ENCODE peak calls at places on chromosomes 16 and 17, in ten cellular contexts. V, Z, C, P, I, E, Y, U, H and K are unnamed samples.

GRCh38 chr17:31115168-31115567 is 20.4 kb downstream of the NF1 start:
- DNase-seq in I (no peak), Y (no peak), V (no peak), P (no peak), Z (no peak), E (no peak), C (no peak), H (no peak), U (no peak), K (peak)

GRCh38 chr16:79009911-79010310 is 590.6 kb downstream of the MAF start:
- DNase-seq in P (no peak), V (no peak), U (no peak), Y (no peak), I (no peak), H (no peak), E (no peak), Z (no peak), C (no peak), K (no peak)

GRCh38 chr16:53678756-53679334 is 24.8 kb downstream of the RPGRIP1L start:
- DNase-seq in C (no peak), H (no peak), Y (no peak), E (no peak), P (no peak), I (no peak), U (no peak), V (no peak), Z (no peak), K (no peak)

GRCh38 chr16:8641671-8642070 is 20.2 kb downstream of the METTL22 start:
- DNase-seq in U (no peak), C (no peak), V (no peak), I (no peak), Y (no peak), E (no peak), H (no peak), Z (no peak), P (no peak), K (no peak)

GRCh38 chr16:59950431-59950830 is 1216.3 kb upstream of the GOT2 start:
- DNase-seq in P (no peak), U (no peak), C (no peak), Y (no peak), Z (no peak), H (no peak), E (no peak), V (no peak), I (no peak), K (no peak)

GRCh38 chr17:73546770-73547345 is 97.4 kb downstream of the SDK2 start:
- DNase-seq in I (no peak), P (peak), Y (peak), U (no peak), H (peak), E (peak), C (peak), Z (peak), V (peak), K (no peak)

GRCh38 chr17:15271731-15272130 is 6.6 kb upstream of the PMP22 start:
- DNase-seq in V (no peak), I (no peak), U (no peak), Y (no peak), H (no peak), C (no peak), E (no peak), Z (no peak), P (no peak), K (no peak)

GRCh38 chr16:73204359-73205152 is 156.6 kb upstream of the ZFHX3 start:
- DNase-seq in Y (no peak), I (no peak), V (no peak), C (no peak), H (no peak), Z (no peak), P (no peak), E (no peak), U (no peak), K (no peak)

GRCh38 chr17:36591434-36592315 is at the start of gene DHRS11:
- DNase-seq in Z (peak), U (peak), Y (peak), E (peak), C (peak), P (peak), I (peak), H (peak), V (peak), K (no peak)
- TF ChIP-seq CTCF in Z (no peak), U (no peak), Y (no peak), E (no peak), C (peak), P (no peak), I (no peak), H (no peak), V (no peak), K (no peak)

GRCh38 chr17:48556534-48557401 is 11.9 kb upstream of the HOXB2 start:
- DNase-seq in Y (no peak), H (no peak), P (no peak), E (no peak), C (no peak), Z (no peak), V (no peak), U (no peak), I (no peak), K (no peak)
- H3K4me3 ChIP-seq in Y (peak), H (no peak), P (no peak), E (no peak), C (peak), Z (no peak), V (no peak), U (peak), I (no peak), K (peak)

GRCh38 chr17:39872700-39873099 is 4.7 kb downstream of the ZPBP2 start:
- DNase-seq in I (no peak), E (peak), H (no peak), Z (no peak), Y (no peak), P (no peak), C (no peak), U (no peak), V (no peak), K (no peak)
- TF ChIP-seq CTCF in I (peak), E (peak), H (no peak), Z (no peak), Y (no peak), P (no peak), C (peak), U (peak), V (no peak), K (no peak)

GRCh38 chr17:47707056-47707791 is 13.3 kb downstream of the TBKBP1 start:
- DNase-seq in V (no peak), E (no peak), H (no peak), U (no peak), C (peak), P (no peak), I (no peak), Z (no peak), Y (peak), K (no peak)

GRCh38 chr17:47709594-47709993 is 15.6 kb downstream of the TBKBP1 start:
- DNase-seq in E (no peak), P (no peak), I (no peak), C (no peak), Z (no peak), H (no peak), V (no peak), Y (no peak), U (no peak), K (no peak)

GRCh38 chr17:47707884-47708283 is 13.9 kb downstream of the TBKBP1 start:
- DNase-seq in Z (no peak), V (no peak), I (no peak), E (no peak), U (no peak), H (no peak), Y (no peak), C (peak), P (no peak), K (no peak)

GRCh38 chr17:47708312-47708863 is 14.4 kb downstream of the TBKBP1 start:
- DNase-seq in V (no peak), I (no peak), Z (no peak), E (no peak), P (no peak), H (no peak), C (no peak), U (no peak), Y (no peak), K (no peak)

DNA sequence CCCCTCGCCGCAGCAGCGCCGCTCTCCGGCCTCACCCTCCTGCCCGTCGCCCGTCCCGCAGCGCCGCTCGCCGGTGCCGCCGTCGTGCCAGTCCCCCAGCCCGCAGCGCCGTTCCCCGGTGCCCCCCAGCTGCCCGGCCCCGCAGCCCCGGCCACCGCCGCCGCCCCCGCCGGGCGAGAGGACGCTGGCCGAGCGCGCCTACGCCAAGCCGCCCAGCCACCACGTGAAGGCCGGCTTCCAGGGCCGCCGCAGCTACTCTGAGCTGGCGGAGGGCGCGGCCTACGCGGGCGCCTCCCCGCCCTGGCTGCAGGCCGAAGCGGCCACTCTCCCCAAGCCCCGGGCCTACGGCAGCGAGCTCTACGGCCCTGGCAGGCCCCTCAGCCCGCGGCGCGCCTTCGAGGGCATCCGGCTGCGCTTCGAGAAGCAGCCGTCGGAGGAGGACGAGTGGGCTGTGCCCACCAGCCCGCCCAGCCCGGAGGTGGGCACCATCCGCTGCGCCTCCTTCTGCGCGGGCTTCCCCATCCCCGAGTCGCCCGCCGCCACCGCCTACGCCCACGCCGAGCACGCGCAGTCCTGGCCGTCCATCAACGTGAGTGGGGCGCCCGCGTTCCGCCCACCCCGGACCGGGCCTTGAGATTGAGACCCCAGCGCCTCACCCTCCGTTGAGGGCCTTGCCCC is 15.0 kb downstream of the TBKBP1 start:
- DNase-seq in C (no peak), E (peak), H (no peak), V (no peak), P (no peak), I (peak), U (no peak), Z (no peak), Y (no peak), K (no peak)
- H3K4me3 ChIP-seq in C (peak), E (no peak), H (no peak), V (no peak), P (peak), I (peak), U (no peak), Z (no peak), Y (no peak), K (no peak)

GRCh38 chr17:17971431-17972125 is 622 bp downstream of the TOM1L2 start:
- DNase-seq in H (peak), P (no peak), U (peak), E (peak), V (peak), I (peak), Z (no peak), Y (peak), C (peak), K (no peak)
- TF ChIP-seq CTCF in H (no peak), P (no peak), U (no peak), E (no peak), V (no peak), I (no peak), Z (no peak), Y (no peak), C (no peak), K (no peak)

GRCh38 chr16:2029350-2029749 is 2.6 kb downstream of the NHERF2 start:
- DNase-seq in C (no peak), P (no peak), H (no peak), E (no peak), Y (no peak), U (no peak), I (no peak), Z (no peak), V (no peak), K (no peak)
- H3K4me3 ChIP-seq in C (peak), P (peak), H (no peak), E (no peak), Y (peak), U (no peak), I (peak), Z (no peak), V (no peak), K (no peak)

DNA sequence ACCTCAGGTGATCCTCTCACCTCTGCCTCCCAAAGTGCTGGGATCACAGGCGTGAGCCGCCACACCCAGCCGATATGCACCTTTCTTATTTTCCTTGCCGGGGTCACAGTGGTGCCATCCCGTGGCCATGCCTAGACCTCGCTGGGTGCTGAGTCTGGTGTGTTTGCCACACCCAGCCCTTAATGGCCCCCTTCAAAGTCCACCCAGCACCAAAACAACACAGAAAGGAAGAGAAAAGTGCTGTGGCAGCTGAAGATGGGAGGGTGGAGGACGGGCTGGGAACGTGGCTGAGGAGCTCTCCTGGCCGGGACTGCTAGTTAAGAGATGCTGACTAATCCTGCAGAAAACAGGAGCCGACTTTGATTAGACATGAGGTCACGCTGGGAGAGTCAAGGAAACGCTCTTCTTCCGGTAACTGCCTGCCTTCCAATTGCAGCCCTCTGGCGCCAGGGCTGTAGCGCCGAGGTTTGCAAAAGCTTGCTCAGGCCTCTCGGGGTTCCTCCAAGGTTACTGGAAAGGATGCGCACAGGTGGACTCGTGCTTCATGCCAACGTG is 10.9 kb downstream of the SLC43A2 start:
- DNase-seq in U (no peak), V (peak), Z (no peak), P (no peak), C (no peak), E (peak), H (no peak), Y (no peak), I (no peak), K (peak)
- TF ChIP-seq CTCF in U (no peak), V (no peak), Z (no peak), P (no peak), C (no peak), E (no peak), H (no peak), Y (no peak), I (no peak), K (no peak)

DNA sequence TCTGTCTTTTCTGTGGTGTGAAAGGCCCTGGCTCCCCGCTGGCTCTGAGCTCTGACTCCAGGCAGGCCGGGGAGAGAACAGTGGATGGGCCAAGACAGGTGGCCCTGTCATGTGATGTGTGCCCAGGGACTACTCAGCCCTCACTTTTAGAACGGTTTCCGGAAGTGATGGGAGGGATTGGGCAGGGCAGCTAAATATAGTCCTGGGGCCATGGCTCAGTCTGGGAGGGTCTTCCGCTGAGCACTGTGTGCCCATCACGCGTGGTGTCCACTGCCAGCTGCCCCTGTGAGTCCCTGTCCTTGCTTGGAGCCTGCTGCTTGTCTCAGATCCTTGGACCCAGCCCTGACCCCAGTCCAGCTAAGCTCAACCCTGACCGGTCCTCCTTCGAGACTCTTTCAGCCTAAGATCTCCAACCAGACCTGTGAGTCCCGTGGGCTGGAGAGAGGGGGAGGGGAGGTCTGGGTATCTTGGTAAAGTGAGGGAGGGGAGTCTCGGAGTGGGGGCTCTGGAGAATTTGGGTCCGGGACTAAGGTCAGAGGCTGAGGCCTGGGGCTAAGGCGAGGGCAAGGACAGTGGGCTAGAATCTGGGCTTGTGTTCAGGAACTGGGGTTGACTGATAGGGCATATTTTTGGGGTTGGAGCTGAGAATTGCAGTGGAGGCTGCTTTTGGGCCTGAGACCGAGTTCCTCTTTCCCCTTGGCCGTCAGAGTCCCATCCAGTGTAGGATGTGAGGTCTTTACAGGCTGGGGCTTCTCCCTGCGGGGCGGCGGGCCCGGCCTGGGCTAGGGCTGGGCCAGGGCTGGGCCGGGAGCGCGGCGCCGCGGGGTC is at the start of gene TRIM72:
- DNase-seq in I (no peak), E (no peak), P (no peak), Y (no peak), C (no peak), Z (no peak), U (no peak), H (no peak), V (no peak), K (no peak)
- H3K4me3 ChIP-seq in I (peak), E (peak), P (peak), Y (peak), C (peak), Z (no peak), U (peak), H (peak), V (peak), K (peak)